ENCODE peak calls at places on chromosomes 12 and 14, in four cellular contexts. K is NCI-H2107, Q is GM19239, L is C1 segment of cervical spinal cord. E is an unnamed sample.

GRCh38 chr12:4353785-4354208 is 25.7 kb downstream of the FGF23 start:
- DNase-seq in K (peak), Q (no peak), L (no peak), E (no peak)

GRCh38 chr14:101889898-101890297 is 74.5 kb upstream of the DYNC1H1 start:
- DNase-seq in K (no peak), Q (no peak), L (no peak), E (no peak)

GRCh38 chr14:55267816-55268215 is 3.4 kb upstream of the FBXO34 start:
- DNase-seq in K (no peak), Q (no peak), L (no peak), E (no peak)

GRCh38 chr12:4584281-4584680 is 22.3 kb downstream of the DYRK4 start:
- DNase-seq in K (peak), Q (no peak), L (no peak), E (no peak)

GRCh38 chr14:96805906-96806305 is 8.7 kb downstream of the VRK1 start:
- DNase-seq in K (no peak), Q (no peak), L (no peak), E (no peak)

GRCh38 chr12:107884769-107885694 is 110.5 kb downstream of the ASCL4 start:
- DNase-seq in K (peak), Q (peak), L (peak), E (peak)

GRCh38 chr14:102055181-102055901 is 31.5 kb downstream of the HSP90AA1 start:
- DNase-seq in K (no peak), Q (no peak), L (no peak), E (no peak)

GRCh38 chr12:90290980-90291975 is 582.6 kb upstream of the ATP2B1 start:
- DNase-seq in K (no peak), Q (no peak), L (no peak), E (no peak)

GRCh38 chr14:79018846-79019245 is 848.7 kb downstream of the NRXN3 start:
- DNase-seq in K (no peak), Q (no peak), L (no peak), E (no peak)

E was measured in GM12892.